ENCODE peak calls at places on chromosomes 5 and 9, in four cellular contexts. One of them, this sample, is unnamed.

GRCh38 chr5:32709789-32710334 is 1.3 kb upstream of the NPR3 start:
- DNase-seq in germinal center: peak
- DNase-seq in GM13976: peak
- DNase-seq in nephron progenitor cell: peak
- DNase-seq in this sample: peak

GRCh38 chr5:53276825-53277224 is 167.3 kb upstream of the MOCS2 start:
- DNase-seq in germinal center: no peak
- DNase-seq in GM13976: no peak
- DNase-seq in nephron progenitor cell: no peak
- DNase-seq in this sample: no peak

GRCh38 chr9:86578722-86579121 is 224.5 kb upstream of the TUT7 start:
- DNase-seq in nephron progenitor cell: no peak
- DNase-seq in GM13976: no peak
- DNase-seq in germinal center: no peak
- DNase-seq in this sample: no peak

GRCh38 chr9:77707696-77708095 is 59.6 kb upstream of the GNA14 start:
- DNase-seq in germinal center: no peak
- DNase-seq in GM13976: no peak
- DNase-seq in nephron progenitor cell: no peak
- DNase-seq in this sample: no peak

GRCh38 chr5:87069974-87070608 is 197.6 kb upstream of the RASA1 start:
- DNase-seq in GM13976: peak
- DNase-seq in germinal center: no peak
- DNase-seq in nephron progenitor cell: no peak
- DNase-seq in this sample: peak

GRCh38 chr9:128546504-128546903 is 5.9 kb upstream of the SPTAN1 start:
- DNase-seq in GM13976: no peak
- DNase-seq in nephron progenitor cell: no peak
- DNase-seq in germinal center: no peak
- DNase-seq in this sample: no peak

GRCh38 chr5:139046551-139046950 is 151.6 kb downstream of the SIL1 start:
- DNase-seq in GM13976: no peak
- DNase-seq in nephron progenitor cell: no peak
- DNase-seq in germinal center: no peak
- DNase-seq in this sample: no peak

GRCh38 chr9:122331523-122331927 is 39.3 kb upstream of the PTGS1 start:
- DNase-seq in germinal center: no peak
- DNase-seq in GM13976: no peak
- DNase-seq in nephron progenitor cell: no peak
- DNase-seq in this sample: no peak

GRCh38 chr9:91660295-91660589 is 236.6 kb upstream of the NFIL3 start:
- DNase-seq in GM13976: no peak
- DNase-seq in nephron progenitor cell: no peak
- DNase-seq in germinal center: no peak
- DNase-seq in this sample: no peak

GRCh38 chr5:150523472-150524350 is 15.8 kb downstream of the NDST1 start:
- DNase-seq in nephron progenitor cell: peak
- DNase-seq in germinal center: peak
- DNase-seq in GM13976: peak
- DNase-seq in this sample: peak

GRCh38 chr5:133520062-133520461 is 92.3 kb downstream of the FSTL4 start:
- DNase-seq in GM13976: no peak
- DNase-seq in germinal center: no peak
- DNase-seq in nephron progenitor cell: no peak
- DNase-seq in this sample: no peak

GRCh38 chr5:162052671-162053070 is 14.9 kb upstream of the GABRG2 start:
- DNase-seq in GM13976: no peak
- DNase-seq in germinal center: no peak
- DNase-seq in nephron progenitor cell: no peak
- DNase-seq in this sample: no peak

GRCh38 chr5:13745508-13745907 is 199.0 kb downstream of the DNAH5 start:
- DNase-seq in nephron progenitor cell: no peak
- DNase-seq in GM13976: no peak
- DNase-seq in germinal center: no peak
- DNase-seq in this sample: no peak

GRCh38 chr5:172107606-172108005 is 80.4 kb downstream of the STK10 start:
- DNase-seq in GM13976: no peak
- DNase-seq in nephron progenitor cell: no peak
- DNase-seq in germinal center: no peak
- DNase-seq in this sample: no peak

GRCh38 chr9:18890372-18890771 is 142.6 kb downstream of the SAXO1 start:
- DNase-seq in nephron progenitor cell: no peak
- DNase-seq in germinal center: no peak
- DNase-seq in GM13976: no peak
- DNase-seq in this sample: no peak

GRCh38 chr9:95399261-95399660 is 81.8 kb upstream of the FANCC start:
- DNase-seq in nephron progenitor cell: no peak
- DNase-seq in GM13976: no peak
- DNase-seq in germinal center: no peak
- DNase-seq in this sample: no peak

GRCh38 chr5:10201223-10201868 is 48.3 kb downstream of the ATPSCKMT start:
- DNase-seq in germinal center: no peak
- DNase-seq in nephron progenitor cell: peak
- DNase-seq in GM13976: no peak
- DNase-seq in this sample: peak

GRCh38 chr9:119556129-119556875 is 187.1 kb upstream of the BRINP1 start:
- DNase-seq in GM13976: peak
- DNase-seq in germinal center: peak
- DNase-seq in nephron progenitor cell: peak
- DNase-seq in this sample: peak

GRCh38 chr9:122941560-122942234 is 877 bp downstream of the RABGAP1 start:
- DNase-seq in nephron progenitor cell: no peak
- DNase-seq in germinal center: no peak
- DNase-seq in GM13976: peak
- DNase-seq in this sample: no peak

GRCh38 chr9:29211003-29211584 is 1637.8 kb upstream of the C9orf72 start:
- DNase-seq in nephron progenitor cell: no peak
- DNase-seq in germinal center: no peak
- DNase-seq in GM13976: no peak
- DNase-seq in this sample: no peak

GRCh38 chr5:39579750-39580149 is 155.0 kb upstream of the DAB2 start:
- DNase-seq in germinal center: no peak
- DNase-seq in nephron progenitor cell: no peak
- DNase-seq in GM13976: no peak
- DNase-seq in this sample: no peak

GRCh38 chr5:125536582-125536981 is 790.1 kb upstream of the ZNF608 start:
- DNase-seq in germinal center: no peak
- DNase-seq in GM13976: no peak
- DNase-seq in nephron progenitor cell: no peak
- DNase-seq in this sample: no peak

GRCh38 chr5:124954784-124955183 is 208.3 kb upstream of the ZNF608 start:
- DNase-seq in GM13976: no peak
- DNase-seq in germinal center: no peak
- DNase-seq in nephron progenitor cell: no peak
- DNase-seq in this sample: no peak

GRCh38 chr5:142883438-142883837 is 113.3 kb downstream of the ARHGAP26 start:
- DNase-seq in GM13976: no peak
- DNase-seq in germinal center: no peak
- DNase-seq in nephron progenitor cell: no peak
- DNase-seq in this sample: no peak